ENCODE peak calls at places on chromosome 9, in five cellular contexts. H is mammary epithelial cell; F is upper lobe of right lung; V is SW 1271; L is activated naive CD8-positive, alpha-beta T cell treated with anti-CD3 and anti-CD28 coated beads, Interleukin-2, amount 50 U/mL, for 24 hours. P is an unnamed sample.

GRCh38 chr9:20558609-20559016 is 63.7 kb downstream of the MLLT3 start:
- DNase-seq in H (peak; percentile 94), F (no peak), V (no peak), L (no peak), P (no peak)

GRCh38 chr9:130028493-130029222 is 14.3 kb downstream of the FNBP1 start:
- DNase-seq in H (no peak), F (no peak), V (no peak), L (no peak), P (no peak)

GRCh38 chr9:114856210-114856941 is 50.5 kb upstream of the TNFSF15 start:
- DNase-seq in H (peak; percentile 65), F (no peak), V (no peak), L (no peak), P (no peak)

GRCh38 chr9:25681270-25681669 is 3.0 kb upstream of the TUSC1 start:
- DNase-seq in H (peak; percentile 22), F (no peak), V (no peak), L (no peak), P (no peak)

GRCh38 chr9:119639287-119639955 is 270.2 kb upstream of the BRINP1 start:
- DNase-seq in H (no peak), F (no peak), V (no peak), L (no peak), P (no peak)

GRCh38 chr9:109974143-109974917 is 194.3 kb downstream of the PALM2AKAP2 start:
- DNase-seq in H (no peak), F (no peak), V (no peak), L (no peak), P (peak; percentile 50)

GRCh38 chr9:19641046-19641445 is 147.8 kb downstream of the SLC24A2 start:
- DNase-seq in H (no peak), F (no peak), V (no peak), L (no peak), P (no peak)

GRCh38 chr9:109012009-109012875 is 1.1 kb downstream of the CTNNAL1 start:
- DNase-seq in H (peak; percentile 98), F (peak; percentile 73), V (peak; percentile 51), L (peak; percentile 50), P (peak; percentile 64)

GRCh38 chr9:129328357-129329103 is 150.5 kb upstream of the IER5L start:
- DNase-seq in H (no peak), F (no peak), V (no peak), L (peak; percentile 40), P (peak; percentile 45)

GRCh38 chr9:95025213-95026170 is 292.0 kb downstream of the FANCC start:
- DNase-seq in H (peak; percentile 37), F (peak; percentile 73), V (no peak), L (no peak), P (peak; percentile 75)

GRCh38 chr9:134295101-134295745 is 31.0 kb upstream of the RXRA start:
- DNase-seq in H (no peak), F (no peak), V (no peak), L (no peak), P (peak; percentile 20)

GRCh38 chr9:70297141-70297540 is 38.4 kb downstream of the SMC5 start:
- DNase-seq in H (no peak), F (no peak), V (no peak), L (no peak), P (no peak)

GRCh38 chr9:132942541-132943182 is 1.8 kb downstream of the TSC1 start:
- DNase-seq in H (peak; percentile 16), F (no peak), V (no peak), L (no peak), P (no peak)

GRCh38 chr9:134063088-134063875 is 4.5 kb downstream of the BRD3 start:
- DNase-seq in H (no peak), F (peak; percentile 62), V (no peak), L (no peak), P (no peak)

GRCh38 chr9:82332018-82332773 is 343.6 kb downstream of the SPATA31D1 start:
- DNase-seq in H (peak; percentile 87), F (no peak), V (peak; percentile 17), L (no peak), P (no peak)

GRCh38 chr9:134723037-134723436 is 81.4 kb downstream of the COL5A1 start:
- DNase-seq in H (no peak), F (no peak), V (no peak), L (no peak), P (no peak)

GRCh38 chr9:134379774-134380431 is 53.6 kb downstream of the RXRA start:
- DNase-seq in H (peak; percentile 83), F (no peak), V (peak; percentile 42), L (no peak), P (no peak)

GRCh38 chr9:15403155-15403554 is 19.5 kb upstream of the SNAPC3 start:
- DNase-seq in H (no peak), F (no peak), V (no peak), L (no peak), P (no peak)

GRCh38 chr9:136122425-136123383 is 4.0 kb upstream of the TMEM250 start:
- DNase-seq in H (no peak), F (peak; percentile 89), V (no peak), L (peak; percentile 82), P (peak; percentile 89)

GRCh38 chr9:20658677-20659473 is 25.2 kb upstream of the FOCAD start:
- DNase-seq in H (peak; percentile 47), F (no peak), V (no peak), L (no peak), P (no peak)

GRCh38 chr9:2701070-2701469 is 16.2 kb upstream of the KCNV2 start:
- DNase-seq in H (no peak), F (no peak), V (no peak), L (no peak), P (no peak)

GRCh38 chr9:79382468-79382867 is 189.3 kb upstream of the TLE4 start:
- DNase-seq in H (peak; percentile 11), F (no peak), V (no peak), L (no peak), P (no peak)

GRCh38 chr9:128810873-128811272 is 7.4 kb upstream of the ENDOG start:
- DNase-seq in H (no peak), F (no peak), V (no peak), L (no peak), P (no peak)

GRCh38 chr9:13948037-13948436 is 365.9 kb downstream of the NFIB start:
- DNase-seq in H (no peak), F (no peak), V (no peak), L (no peak), P (no peak)

GRCh38 chr9:69180670-69181069 is 6.6 kb downstream of the TJP2 start:
- DNase-seq in H (peak; percentile 98), F (no peak), V (peak; percentile 83), L (peak; percentile 33), P (no peak)

GRCh38 chr9:17614246-17614645 is 35.4 kb downstream of the SH3GL2 start:
- DNase-seq in H (no peak), F (no peak), V (no peak), L (no peak), P (no peak)

GRCh38 chr9:131097259-131097947 is 1.1 kb downstream of the AIF1L start:
- DNase-seq in H (no peak), F (no peak), V (no peak), L (no peak), P (no peak)

GRCh38 chr9:14585730-14586473 is 107.3 kb downstream of the ZDHHC21 start:
- DNase-seq in H (no peak), F (no peak), V (no peak), L (peak; percentile 25), P (no peak)

GRCh38 chr9:18761742-18762141 is 271.3 kb downstream of the SAXO1 start:
- DNase-seq in H (no peak), F (no peak), V (no peak), L (no peak), P (no peak)

GRCh38 chr9:132241840-132242620 is 80.2 kb downstream of the NTNG2 start:
- DNase-seq in H (no peak), F (peak; percentile 68), V (no peak), L (peak; percentile 44), P (peak; percentile 57)

GRCh38 chr9:35406183-35406959 is 83.5 kb upstream of the RUSC2 start:
- DNase-seq in H (no peak), F (peak; percentile 82), V (no peak), L (peak; percentile 49), P (peak; percentile 53)

GRCh38 chr9:135816179-135816970 is 91.0 kb downstream of the CAMSAP1 start:
- DNase-seq in H (no peak), F (peak; percentile 50), V (no peak), L (no peak), P (peak; percentile 42)

GRCh38 chr9:121833061-121833460 is 181.6 kb downstream of the DAB2IP start:
- DNase-seq in H (no peak), F (no peak), V (no peak), L (no peak), P (no peak)

GRCh38 chr9:573551-574410 is 267.7 kb upstream of the DMRT1 start:
- DNase-seq in H (no peak), F (no peak), V (no peak), L (no peak), P (peak; percentile 58)

GRCh38 chr9:5361326-5362005 is 21.8 kb upstream of the RLN1 start:
- DNase-seq in H (no peak), F (no peak), V (no peak), L (no peak), P (no peak)

GRCh38 chr9:34929506-34930102 is 28.5 kb upstream of the PHF24 start:
- DNase-seq in H (peak; percentile 20), F (no peak), V (no peak), L (peak; percentile 36), P (no peak)

GRCh38 chr9:111896942-111897830 is 572 bp downstream of the UGCG start:
- DNase-seq in H (peak; percentile 53), F (peak; percentile 88), V (peak; percentile 32), L (peak; percentile 47), P (peak; percentile 77)

P was measured in left ventricle myocardium superior.